ENCODE peak calls at places on chromosomes 4 and X, in nine cellular contexts. P, V, D, Y, B, Q, S, K and X are unnamed samples.

GRCh38 chr4:38180456-38180855 is 220.3 kb downstream of the PTTG2 start:
- DNase-seq in D (no peak), S (no peak), B (no peak), P (no peak), Q (no peak), V (no peak), K (no peak), Y (no peak), X (peak; percentile 20)

GRCh38 chr4:168713193-168713592 is 216.3 kb downstream of the PALLD start:
- DNase-seq in K (no peak), B (no peak), S (no peak), V (no peak), Q (peak; percentile 88), P (no peak), Y (no peak), D (no peak), X (no peak)

GRCh38 chr4:38663801-38664703 is at the start of gene KLF3:
- DNase-seq in K (peak; percentile 70), D (peak; percentile 72), Q (peak; percentile 86), Y (peak; percentile 92), P (peak; percentile 97), S (peak; percentile 95), V (peak; percentile 98), B (peak; percentile 94), X (peak; percentile 94)

GRCh38 chr4:119823891-119824290 is 195.3 kb upstream of the PDE5A start:
- DNase-seq in K (no peak), D (no peak), V (no peak), Q (no peak), B (no peak), S (no peak), Y (no peak), P (no peak), X (no peak)

GRCh38 chrX:39760930-39761329 is 336.8 kb downstream of the BCOR start:
- DNase-seq in Y (no peak), V (no peak), S (no peak), Q (no peak), K (no peak), D (no peak), P (no peak), B (no peak), X (no peak)

GRCh38 chr4:119151161-119151560 is 15.5 kb downstream of the MYOZ2 start:
- DNase-seq in D (no peak), S (no peak), V (peak; percentile 27), P (no peak), Y (no peak), K (no peak), Q (no peak), B (peak; percentile 41), X (no peak)

GRCh38 chrX:119488749-119489148 is 20.5 kb downstream of the SLC25A5 start:
- DNase-seq in V (peak; percentile 55), Q (peak; percentile 43), S (peak; percentile 42), K (no peak), D (no peak), B (peak; percentile 47), P (no peak), Y (peak; percentile 57), X (peak; percentile 64)

GRCh38 chr4:92241094-92241493 is 62.7 kb upstream of the GRID2 start:
- DNase-seq in P (no peak), D (no peak), B (no peak), S (no peak), Y (no peak), Q (no peak), K (no peak), V (no peak), X (no peak)

GRCh38 chr4:76752911-76753494 is 144.9 kb downstream of the SOWAHB start:
- DNase-seq in D (no peak), V (peak; percentile 42), P (no peak), K (no peak), Q (no peak), B (no peak), S (peak; percentile 88), Y (no peak), X (peak; percentile 99)

GRCh38 chrX:46649421-46650260 is 76.1 kb downstream of the CHST7 start:
- DNase-seq in Q (no peak), D (no peak), Y (peak; percentile 38), S (peak; percentile 35), B (peak; percentile 25), V (peak; percentile 79), P (peak; percentile 60), K (no peak), X (peak; percentile 42)

GRCh38 chr4:163548481-163549243 is 54.2 kb downstream of the TMA16 start:
- DNase-seq in K (no peak), Q (no peak), D (no peak), S (peak; percentile 50), P (peak; percentile 28), V (no peak), Y (peak; percentile 46), B (no peak), X (peak; percentile 79)

GRCh38 chrX:153538424-153538823 is 21.0 kb downstream of the ATP2B3 start:
- DNase-seq in Q (no peak), V (no peak), Y (no peak), D (no peak), K (no peak), S (no peak), P (no peak), B (no peak), X (no peak)